ENCODE peak calls at places on chromosomes 16 and 17, in four cellular contexts. V is NCI-H1092 treated with DMSO at 0.1 percent for 48 hours, Z is NCI-H82, K is AG10803. X is an unnamed sample.

GRCh38 chr16:22903716-22904115 is 89.8 kb downstream of the HS3ST2 start:
- DNase-seq in V (no peak), Z (peak; percentile 23), K (no peak), X (no peak)

GRCh38 chr16:89924925-89925307 is 1.8 kb downstream of the TUBB3 start:
- DNase-seq in V (no peak), Z (peak; percentile 78), K (no peak), X (peak; percentile 22)

GRCh38 chr16:87223656-87224248 is 93.4 kb downstream of the C16orf95 start:
- DNase-seq in V (no peak), Z (no peak), K (no peak), X (no peak)

GRCh38 chr16:17277981-17278381 is 192.8 kb downstream of the XYLT1 start:
- DNase-seq in V (peak; percentile 18), Z (peak; percentile 58), K (no peak), X (peak; percentile 12)

GRCh38 chr16:31213877-31214704 is at the start of gene TRIM72:
- DNase-seq in V (no peak), Z (no peak), K (no peak), X (no peak)

GRCh38 chr17:38730526-38731379 is 612 bp downstream of the CISD3 start:
- DNase-seq in V (peak; percentile 84), Z (peak; percentile 73), K (peak; percentile 58), X (peak; percentile 81)

GRCh38 chr16:3774156-3774767 is 56.9 kb upstream of the TRAP1 start:
- DNase-seq in V (peak; percentile 71), Z (no peak), K (peak; percentile 82), X (peak; percentile 28)

GRCh38 chr17:81831957-81832607 is 1.0 kb downstream of the MCRIP1 start:
- DNase-seq in V (peak; percentile 51), Z (peak; percentile 68), K (peak; percentile 56), X (peak; percentile 89)

GRCh38 chr16:53804467-53804866 is 100.5 kb downstream of the FTO start:
- DNase-seq in V (no peak), Z (no peak), K (no peak), X (no peak)

GRCh38 chr17:1957037-1957436 is 68.1 kb downstream of the RTN4RL1 start:
- DNase-seq in V (no peak), Z (no peak), K (peak; percentile 13), X (peak; percentile 24)

GRCh38 chr16:69328854-69329316 is 1.5 kb downstream of the PDF start:
- DNase-seq in V (no peak), Z (peak; percentile 30), K (peak; percentile 50), X (peak; percentile 54)

GRCh38 chr16:78961464-78961863 is 639.1 kb downstream of the MAF start:
- DNase-seq in V (no peak), Z (no peak), K (no peak), X (no peak)

GRCh38 chr16:74565378-74565777 is 41.5 kb downstream of the GLG1 start:
- DNase-seq in V (no peak), Z (no peak), K (no peak), X (no peak)

GRCh38 chr16:67197704-67198103 is 1.2 kb upstream of the ELMO3 start:
- DNase-seq in V (no peak), Z (no peak), K (no peak), X (no peak)

GRCh38 chr17:50531428-50532025 is 1.0 kb upstream of the EPN3 start:
- DNase-seq in V (no peak), Z (no peak), K (no peak), X (no peak)

GRCh38 chr17:38585056-38585804 is 20.5 kb downstream of the SRCIN1 start:
- DNase-seq in V (no peak), Z (peak; percentile 71), K (no peak), X (peak; percentile 29)

GRCh38 chr17:64505320-64506200 is 529 bp downstream of the DDX5 start:
- DNase-seq in V (peak; percentile 87), Z (peak; percentile 76), K (peak; percentile 90), X (peak; percentile 95)

GRCh38 chr17:6713130-6713917 is at the start of gene SLC13A5:
- DNase-seq in V (no peak), Z (peak; percentile 83), K (no peak), X (peak; percentile 59)

GRCh38 chr16:824601-825000 is 24.1 kb upstream of the GNG13 start:
- DNase-seq in V (no peak), Z (no peak), K (no peak), X (no peak)

GRCh38 chr16:87044829-87045228 is 272.4 kb downstream of the C16orf95 start:
- DNase-seq in V (no peak), Z (no peak), K (no peak), X (no peak)

GRCh38 chr17:78892936-78893379 is 10.0 kb downstream of the CEP295NL start:
- DNase-seq in V (no peak), Z (no peak), K (no peak), X (no peak)

GRCh38 chr16:28218109-28218508 is 6.3 kb upstream of the XPO6 start:
- DNase-seq in V (no peak), Z (peak; percentile 57), K (peak; percentile 72), X (peak; percentile 74)

GRCh38 chr16:87457724-87458423 is 35.0 kb downstream of the ZCCHC14 start:
- DNase-seq in V (no peak), Z (no peak), K (peak; percentile 99), X (peak; percentile 98)